ENCODE peak calls at places on chromosomes 13 and 19, in ten cellular contexts. One of them, this sample, is unnamed.

GRCh38 chr19:15437355-15438123 is 12.2 kb downstream of the WIZ start:
- DNase-seq in GDM1: no peak
- DNase-seq in tibial nerve: no peak
- DNase-seq in HepG2: peak; percentile 47
- DNase-seq in T follicular helper cell: no peak
- DNase-seq in hypothalamus: no peak
- DNase-seq in HFFc6: no peak
- DNase-seq in 8988T: no peak
- DNase-seq in mesendoderm: no peak
- DNase-seq in DMS 273 treated with DMSO at 0.1 percent for 48 hours: no peak
- DNase-seq in this sample: no peak

GRCh38 chr19:57308514-57308913 is 11.8 kb upstream of the ZNF543 start:
- DNase-seq in mesendoderm: no peak
- DNase-seq in DMS 273 treated with DMSO at 0.1 percent for 48 hours: no peak
- DNase-seq in 8988T: no peak
- DNase-seq in HepG2: no peak
- DNase-seq in GDM1: no peak
- DNase-seq in tibial nerve: no peak
- DNase-seq in HFFc6: no peak
- DNase-seq in T follicular helper cell: no peak
- DNase-seq in hypothalamus: no peak
- DNase-seq in this sample: no peak

GRCh38 chr13:110812111-110812868 is 98.8 kb downstream of the ING1 start:
- DNase-seq in hypothalamus: no peak
- DNase-seq in DMS 273 treated with DMSO at 0.1 percent for 48 hours: no peak
- DNase-seq in mesendoderm: peak; percentile 68
- DNase-seq in 8988T: no peak
- DNase-seq in GDM1: no peak
- DNase-seq in HFFc6: no peak
- DNase-seq in tibial nerve: no peak
- DNase-seq in HepG2: no peak
- DNase-seq in T follicular helper cell: no peak
- DNase-seq in this sample: no peak

GRCh38 chr19:48325265-48325910 is at the start of gene EMP3:
- DNase-seq in 8988T: peak; percentile 81
- DNase-seq in hypothalamus: no peak
- DNase-seq in tibial nerve: peak; percentile 69
- DNase-seq in DMS 273 treated with DMSO at 0.1 percent for 48 hours: no peak
- DNase-seq in HepG2: no peak
- DNase-seq in T follicular helper cell: peak; percentile 80
- DNase-seq in GDM1: peak; percentile 78
- DNase-seq in mesendoderm: peak; percentile 93
- DNase-seq in HFFc6: peak; percentile 91
- DNase-seq in this sample: peak; percentile 59

GRCh38 chr13:20882206-20882605 is 20.3 kb downstream of the XPO4 start:
- DNase-seq in 8988T: no peak
- DNase-seq in T follicular helper cell: no peak
- DNase-seq in GDM1: no peak
- DNase-seq in DMS 273 treated with DMSO at 0.1 percent for 48 hours: peak; percentile 70
- DNase-seq in tibial nerve: no peak
- DNase-seq in mesendoderm: peak; percentile 89
- DNase-seq in HepG2: no peak
- DNase-seq in HFFc6: no peak
- DNase-seq in hypothalamus: no peak
- DNase-seq in this sample: no peak

GRCh38 chr19:4977299-4978174 is 8.6 kb downstream of the KDM4B start:
- DNase-seq in DMS 273 treated with DMSO at 0.1 percent for 48 hours: no peak
- DNase-seq in tibial nerve: no peak
- DNase-seq in GDM1: no peak
- DNase-seq in mesendoderm: peak; percentile 65
- DNase-seq in T follicular helper cell: no peak
- DNase-seq in hypothalamus: no peak
- DNase-seq in HFFc6: peak; percentile 91
- DNase-seq in 8988T: peak; percentile 67
- DNase-seq in HepG2: no peak
- DNase-seq in this sample: peak; percentile 47

GRCh38 chr13:99218126-99218525 is 17.5 kb downstream of the UBAC2 start:
- DNase-seq in tibial nerve: no peak
- DNase-seq in GDM1: no peak
- DNase-seq in HepG2: no peak
- DNase-seq in hypothalamus: no peak
- DNase-seq in 8988T: no peak
- DNase-seq in DMS 273 treated with DMSO at 0.1 percent for 48 hours: no peak
- DNase-seq in HFFc6: no peak
- DNase-seq in mesendoderm: no peak
- DNase-seq in T follicular helper cell: no peak
- DNase-seq in this sample: no peak

GRCh38 chr13:30119476-30119875 is 187.9 kb downstream of the KATNAL1 start:
- DNase-seq in hypothalamus: no peak
- DNase-seq in HepG2: no peak
- DNase-seq in mesendoderm: no peak
- DNase-seq in GDM1: no peak
- DNase-seq in T follicular helper cell: no peak
- DNase-seq in HFFc6: peak; percentile 91
- DNase-seq in tibial nerve: no peak
- DNase-seq in DMS 273 treated with DMSO at 0.1 percent for 48 hours: no peak
- DNase-seq in 8988T: no peak
- DNase-seq in this sample: no peak

GRCh38 chr13:94712287-94712811 is at the start of gene SOX21:
- DNase-seq in HFFc6: no peak
- DNase-seq in hypothalamus: no peak
- DNase-seq in HepG2: no peak
- DNase-seq in 8988T: no peak
- DNase-seq in mesendoderm: peak; percentile 39
- DNase-seq in GDM1: no peak
- DNase-seq in DMS 273 treated with DMSO at 0.1 percent for 48 hours: no peak
- DNase-seq in tibial nerve: no peak
- DNase-seq in T follicular helper cell: no peak
- DNase-seq in this sample: no peak

GRCh38 chr13:113405481-113406300 is 41.8 kb upstream of the GRTP1 start:
- DNase-seq in T follicular helper cell: no peak
- DNase-seq in mesendoderm: no peak
- DNase-seq in hypothalamus: no peak
- DNase-seq in HFFc6: no peak
- DNase-seq in 8988T: no peak
- DNase-seq in DMS 273 treated with DMSO at 0.1 percent for 48 hours: no peak
- DNase-seq in tibial nerve: peak; percentile 8
- DNase-seq in GDM1: no peak
- DNase-seq in HepG2: no peak
- DNase-seq in this sample: no peak

GRCh38 chr19:46732172-46732938 is 13.5 kb upstream of the FKRP start:
- DNase-seq in T follicular helper cell: no peak
- DNase-seq in mesendoderm: no peak
- DNase-seq in tibial nerve: no peak
- DNase-seq in GDM1: no peak
- DNase-seq in HepG2: no peak
- DNase-seq in hypothalamus: no peak
- DNase-seq in DMS 273 treated with DMSO at 0.1 percent for 48 hours: no peak
- DNase-seq in HFFc6: no peak
- DNase-seq in 8988T: no peak
- DNase-seq in this sample: no peak

GRCh38 chr19:18610245-18610555 is 2.5 kb upstream of the TMEM59L start:
- DNase-seq in DMS 273 treated with DMSO at 0.1 percent for 48 hours: no peak
- DNase-seq in HepG2: no peak
- DNase-seq in tibial nerve: no peak
- DNase-seq in GDM1: no peak
- DNase-seq in T follicular helper cell: no peak
- DNase-seq in HFFc6: no peak
- DNase-seq in 8988T: peak; percentile 63
- DNase-seq in hypothalamus: no peak
- DNase-seq in mesendoderm: no peak
- DNase-seq in this sample: no peak

GRCh38 chr13:106095919-106096318 is 439.5 kb downstream of the EFNB2 start:
- DNase-seq in DMS 273 treated with DMSO at 0.1 percent for 48 hours: no peak
- DNase-seq in HFFc6: no peak
- DNase-seq in GDM1: no peak
- DNase-seq in mesendoderm: no peak
- DNase-seq in 8988T: no peak
- DNase-seq in hypothalamus: no peak
- DNase-seq in HepG2: no peak
- DNase-seq in tibial nerve: no peak
- DNase-seq in T follicular helper cell: no peak
- DNase-seq in this sample: no peak

GRCh38 chr19:29671393-29672076 is 6.3 kb downstream of the PLEKHF1 start:
- DNase-seq in GDM1: no peak
- DNase-seq in T follicular helper cell: peak; percentile 75
- DNase-seq in DMS 273 treated with DMSO at 0.1 percent for 48 hours: no peak
- DNase-seq in hypothalamus: no peak
- DNase-seq in 8988T: no peak
- DNase-seq in HepG2: peak; percentile 76
- DNase-seq in mesendoderm: no peak
- DNase-seq in HFFc6: no peak
- DNase-seq in tibial nerve: no peak
- DNase-seq in this sample: peak; percentile 71

GRCh38 chr19:5775668-5776309 is 8.8 kb downstream of the PRR22 start:
- DNase-seq in DMS 273 treated with DMSO at 0.1 percent for 48 hours: no peak
- DNase-seq in HepG2: no peak
- DNase-seq in hypothalamus: no peak
- DNase-seq in HFFc6: peak; percentile 76
- DNase-seq in 8988T: no peak
- DNase-seq in tibial nerve: no peak
- DNase-seq in mesendoderm: no peak
- DNase-seq in T follicular helper cell: no peak
- DNase-seq in GDM1: no peak
- DNase-seq in this sample: no peak

GRCh38 chr13:50592412-50593145 is 250.9 kb downstream of the DLEU7 start:
- DNase-seq in hypothalamus: no peak
- DNase-seq in 8988T: no peak
- DNase-seq in HFFc6: peak; percentile 82
- DNase-seq in GDM1: no peak
- DNase-seq in tibial nerve: no peak
- DNase-seq in HepG2: no peak
- DNase-seq in T follicular helper cell: no peak
- DNase-seq in DMS 273 treated with DMSO at 0.1 percent for 48 hours: no peak
- DNase-seq in mesendoderm: no peak
- DNase-seq in this sample: no peak

GRCh38 chr19:32061304-32061703 is 284.1 kb upstream of the ZNF507 start:
- DNase-seq in hypothalamus: no peak
- DNase-seq in mesendoderm: peak; percentile 52
- DNase-seq in HepG2: no peak
- DNase-seq in GDM1: no peak
- DNase-seq in T follicular helper cell: no peak
- DNase-seq in 8988T: no peak
- DNase-seq in tibial nerve: no peak
- DNase-seq in HFFc6: no peak
- DNase-seq in DMS 273 treated with DMSO at 0.1 percent for 48 hours: no peak
- DNase-seq in this sample: no peak

GRCh38 chr19:56964526-56964925 is 124.0 kb upstream of the PEG3 start:
- DNase-seq in mesendoderm: no peak
- DNase-seq in HFFc6: no peak
- DNase-seq in HepG2: no peak
- DNase-seq in GDM1: no peak
- DNase-seq in 8988T: no peak
- DNase-seq in T follicular helper cell: no peak
- DNase-seq in tibial nerve: no peak
- DNase-seq in hypothalamus: no peak
- DNase-seq in DMS 273 treated with DMSO at 0.1 percent for 48 hours: no peak
- DNase-seq in this sample: no peak

GRCh38 chr13:98650376-98651107 is 73.6 kb upstream of the STK24 start:
- DNase-seq in mesendoderm: peak; percentile 45
- DNase-seq in tibial nerve: no peak
- DNase-seq in HepG2: no peak
- DNase-seq in 8988T: no peak
- DNase-seq in DMS 273 treated with DMSO at 0.1 percent for 48 hours: no peak
- DNase-seq in T follicular helper cell: no peak
- DNase-seq in hypothalamus: no peak
- DNase-seq in HFFc6: no peak
- DNase-seq in GDM1: no peak
- DNase-seq in this sample: no peak

GRCh38 chr13:76210262-76210661 is 574.1 kb downstream of the LMO7 start:
- DNase-seq in GDM1: no peak
- DNase-seq in hypothalamus: no peak
- DNase-seq in tibial nerve: no peak
- DNase-seq in 8988T: no peak
- DNase-seq in mesendoderm: no peak
- DNase-seq in HFFc6: no peak
- DNase-seq in HepG2: no peak
- DNase-seq in DMS 273 treated with DMSO at 0.1 percent for 48 hours: no peak
- DNase-seq in T follicular helper cell: no peak
- DNase-seq in this sample: no peak

GRCh38 chr19:28987177-28987576 is 225.8 kb downstream of the UQCRFS1 start:
- DNase-seq in HepG2: no peak
- DNase-seq in hypothalamus: no peak
- DNase-seq in T follicular helper cell: no peak
- DNase-seq in 8988T: no peak
- DNase-seq in mesendoderm: no peak
- DNase-seq in HFFc6: no peak
- DNase-seq in tibial nerve: no peak
- DNase-seq in DMS 273 treated with DMSO at 0.1 percent for 48 hours: no peak
- DNase-seq in GDM1: no peak
- DNase-seq in this sample: no peak

GRCh38 chr19:14677464-14677863 is 2.8 kb upstream of the ADGRE3 start:
- DNase-seq in DMS 273 treated with DMSO at 0.1 percent for 48 hours: no peak
- DNase-seq in HepG2: no peak
- DNase-seq in tibial nerve: no peak
- DNase-seq in hypothalamus: no peak
- DNase-seq in HFFc6: no peak
- DNase-seq in T follicular helper cell: no peak
- DNase-seq in GDM1: no peak
- DNase-seq in 8988T: no peak
- DNase-seq in mesendoderm: no peak
- DNase-seq in this sample: no peak

GRCh38 chr19:17797397-17798201 is 2.7 kb downstream of the B3GNT3 start:
- DNase-seq in hypothalamus: no peak
- DNase-seq in GDM1: no peak
- DNase-seq in HFFc6: peak; percentile 66
- DNase-seq in DMS 273 treated with DMSO at 0.1 percent for 48 hours: no peak
- DNase-seq in mesendoderm: no peak
- DNase-seq in HepG2: peak; percentile 95
- DNase-seq in 8988T: peak; percentile 78
- DNase-seq in tibial nerve: no peak
- DNase-seq in T follicular helper cell: no peak
- DNase-seq in this sample: no peak

GRCh38 chr19:27974082-27974513 is 1238.9 kb downstream of the UQCRFS1 start:
- DNase-seq in GDM1: no peak
- DNase-seq in tibial nerve: no peak
- DNase-seq in DMS 273 treated with DMSO at 0.1 percent for 48 hours: no peak
- DNase-seq in hypothalamus: no peak
- DNase-seq in 8988T: no peak
- DNase-seq in HFFc6: peak; percentile 5
- DNase-seq in T follicular helper cell: no peak
- DNase-seq in mesendoderm: peak; percentile 80
- DNase-seq in HepG2: peak; percentile 2
- DNase-seq in this sample: no peak

GRCh38 chr19:55451522-55452380 is 8.7 kb upstream of the SHISA7 start:
- DNase-seq in hypothalamus: peak; percentile 12
- DNase-seq in GDM1: no peak
- DNase-seq in T follicular helper cell: peak; percentile 26
- DNase-seq in tibial nerve: no peak
- DNase-seq in HFFc6: no peak
- DNase-seq in 8988T: no peak
- DNase-seq in mesendoderm: no peak
- DNase-seq in HepG2: no peak
- DNase-seq in DMS 273 treated with DMSO at 0.1 percent for 48 hours: no peak
- DNase-seq in this sample: no peak

This sample was measured in germinal center.